ENCODE peak calls at places on chromosomes 6 and 20, in four cellular contexts. E is WTC11, R is K562, I is HepG2. D is an unnamed sample.

GRCh38 chr6:3943373-3943772 is 94.2 kb downstream of the FAM50B start:
- DNase-seq in E (no peak), R (no peak), I (no peak), D (no peak)

GRCh38 chr20:6600336-6600735 is 167.2 kb upstream of the BMP2 start:
- DNase-seq in E (no peak), R (no peak), I (no peak), D (no peak)

GRCh38 chr6:39102024-39102820 is 12.8 kb downstream of the SAYSD1 start:
- DNase-seq in E (peak), R (peak), I (peak), D (no peak)

GRCh38 chr20:58073945-58074920 is 154.2 kb downstream of the ANKRD60 start:
- DNase-seq in E (no peak), R (no peak), I (no peak), D (no peak)

GRCh38 chr6:118186676-118187567 is 279.9 kb downstream of the SLC35F1 start:
- DNase-seq in E (no peak), R (no peak), I (no peak), D (no peak)

GRCh38 chr6:16109659-16110300 is 19.1 kb upstream of the MYLIP start:
- DNase-seq in E (no peak), R (peak), I (no peak), D (no peak)

GRCh38 chr6:144232434-144233223 is 52.5 kb upstream of the UTRN start:
- DNase-seq in E (no peak), R (no peak), I (no peak), D (no peak)

GRCh38 chr6:150394053-150394875 is 25.5 kb downstream of the IYD start:
- DNase-seq in E (no peak), R (no peak), I (no peak), D (no peak)

GRCh38 chr6:129110687-129111343 is 227.9 kb downstream of the LAMA2 start:
- DNase-seq in E (no peak), R (no peak), I (no peak), D (no peak)

GRCh38 chr20:8244637-8245036 is 112.6 kb downstream of the PLCB1 start:
- DNase-seq in E (no peak), R (no peak), I (peak), D (no peak)

GRCh38 chr20:59828478-59829414 is 104.7 kb downstream of the SYCP2 start:
- DNase-seq in E (no peak), R (no peak), I (no peak), D (peak)

GRCh38 chr6:105609375-105609991 is 206.6 kb upstream of the PREP start:
- DNase-seq in E (no peak), R (no peak), I (no peak), D (no peak)

GRCh38 chr20:23419995-23420901 is 1.0 kb downstream of the NAPB start:
- DNase-seq in E (no peak), R (peak), I (peak), D (peak)

DNA sequence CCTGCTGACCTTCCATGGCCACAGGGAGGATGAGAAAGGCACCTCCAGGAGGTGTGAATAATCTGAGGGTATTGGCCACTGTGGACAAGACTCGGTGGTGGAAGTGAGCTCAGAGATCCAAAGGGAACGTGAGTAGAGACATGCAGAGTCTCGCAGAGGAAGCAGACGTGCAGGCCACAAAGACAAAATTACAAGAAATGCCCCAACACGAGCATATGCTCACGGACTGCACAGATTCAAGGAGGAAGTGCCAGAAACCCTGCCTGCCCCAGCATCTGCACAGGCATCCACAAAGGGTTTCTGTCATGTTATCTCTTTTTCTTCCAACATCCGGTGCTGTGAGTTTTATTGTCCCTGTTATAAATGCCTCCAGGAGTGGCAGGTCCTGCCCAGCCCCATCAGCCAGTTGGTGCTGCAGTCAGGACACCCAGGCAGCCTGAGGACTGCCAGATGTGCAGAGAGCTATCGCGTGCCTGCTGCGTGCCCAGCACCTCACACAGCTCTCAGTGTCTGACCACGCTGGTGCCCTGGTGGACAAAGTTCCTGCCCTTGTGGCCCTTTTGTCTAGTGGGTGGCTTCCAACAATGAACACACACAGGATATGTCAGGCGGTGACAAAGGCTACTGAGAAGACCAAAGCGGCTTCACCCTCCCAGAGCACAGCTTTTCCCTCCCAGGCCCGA is 34.0 kb upstream of the FANCE start:
- DNase-seq in E (no peak), R (no peak), I (no peak), D (peak)
- TF ChIP-seq FOXJ3 in E (no peak), R (no peak), I (no peak), D (no peak)

GRCh38 chr6:5096482-5096881 is 11.3 kb downstream of the PPP1R3G start:
- DNase-seq in E (no peak), R (peak), I (no peak), D (no peak)

GRCh38 chr6:5095236-5095635 is 10.1 kb downstream of the PPP1R3G start:
- DNase-seq in E (no peak), R (no peak), I (no peak), D (no peak)

GRCh38 chr6:5091646-5092045 is 6.5 kb downstream of the PPP1R3G start:
- DNase-seq in E (no peak), R (no peak), I (no peak), D (no peak)

GRCh38 chr6:5093231-5094015 is 8.3 kb downstream of the PPP1R3G start:
- DNase-seq in E (no peak), R (no peak), I (no peak), D (no peak)

GRCh38 chr6:5094327-5094726 is 9.2 kb downstream of the PPP1R3G start:
- DNase-seq in E (no peak), R (no peak), I (no peak), D (no peak)
- TF ChIP-seq MAX in E (no peak), R (no peak), I (no peak), D (no peak)

DNA sequence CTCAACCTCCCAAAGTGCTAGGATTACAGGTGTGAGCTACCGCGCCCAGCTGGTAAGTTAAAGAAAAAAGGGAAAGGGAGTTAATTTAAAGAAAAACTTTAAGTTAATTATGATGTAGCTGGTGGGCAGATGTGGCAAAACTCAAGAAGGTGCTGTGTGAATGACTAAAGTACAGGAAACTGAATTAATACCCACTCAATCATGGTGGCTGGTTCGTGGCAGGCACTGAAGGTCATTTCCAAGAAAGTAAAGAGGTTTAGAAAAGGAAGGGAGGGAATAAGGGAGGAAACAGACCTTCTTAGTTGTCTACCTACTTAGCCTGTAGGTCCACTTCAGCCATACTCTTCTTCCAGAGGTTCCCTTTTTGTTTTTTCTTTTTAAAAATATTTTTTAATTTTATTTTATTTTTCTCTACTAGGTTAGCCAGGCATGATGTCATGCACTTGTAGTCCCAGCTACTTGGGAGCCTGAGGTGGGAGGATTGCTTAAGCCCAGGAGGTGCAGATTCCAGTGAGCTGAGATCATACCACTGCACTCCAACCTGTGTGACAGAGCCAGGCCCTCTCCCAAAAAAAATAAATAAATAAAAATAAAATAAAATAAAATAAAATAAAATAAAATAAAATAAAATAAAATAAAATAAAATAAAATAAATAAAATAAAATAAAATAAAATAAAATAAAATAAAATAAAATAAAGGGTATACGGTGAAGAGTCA is 11.9 kb upstream of the TGM3 start:
- DNase-seq in E (no peak), R (no peak), I (no peak), D (no peak)
- TF ChIP-seq FOXJ3 in E (no peak), R (no peak), I (no peak), D (no peak)

GRCh38 chr6:141103246-141103645 is 1029.5 kb upstream of the GJE1 start:
- DNase-seq in E (no peak), R (no peak), I (no peak), D (no peak)
- TF ChIP-seq MAX in E (no peak), R (no peak), I (no peak), D (no peak)

D was measured in SK-N-SH.